ENCODE peak calls at places on chromosomes 12 and 14, in four cellular contexts. D is lower leg skin, X is breast epithelium, Y is adrenal gland. B is an unnamed sample.

GRCh38 chr12:21751517-21751916 is 23.0 kb downstream of the KCNJ8 start:
- DNase-seq in D (no peak), X (no peak), Y (no peak), B (no peak)

GRCh38 chr14:93115920-93116675 is at the start of gene ITPK1:
- DNase-seq in X (no peak), Y (peak; percentile 62), D (peak; percentile 88), B (peak; percentile 57)

GRCh38 chr14:54169254-54169924 is 212.8 kb upstream of the BMP4 start:
- DNase-seq in Y (no peak), D (no peak), X (no peak), B (no peak)

GRCh38 chr12:76560083-76560491 is 516 bp upstream of the OSBPL8 start:
- DNase-seq in D (no peak), X (no peak), Y (no peak), B (no peak)

GRCh38 chr12:52121848-52122838 is 42.6 kb downstream of the SMIM41 start:
- DNase-seq in D (peak; percentile 92), X (no peak), Y (peak; percentile 76), B (peak; percentile 64)

GRCh38 chr12:6086316-6086715 is 38.2 kb downstream of the VWF start:
- DNase-seq in Y (no peak), D (peak; percentile 36), X (no peak), B (no peak)

GRCh38 chr14:76884853-76885276 is 58.7 kb downstream of the LRRC74A start:
- DNase-seq in D (no peak), Y (peak; percentile 61), X (no peak), B (no peak)

GRCh38 chr12:60265741-60266140 is 669.9 kb downstream of the SLC16A7 start:
- DNase-seq in D (no peak), X (no peak), Y (no peak), B (no peak)

GRCh38 chr12:109759595-109759994 is 46.0 kb downstream of the FAM222A start:
- DNase-seq in Y (peak; percentile 69), X (peak; percentile 17), D (no peak), B (no peak)

GRCh38 chr12:119334459-119335170 is at the start of gene CCDC60:
- DNase-seq in X (no peak), Y (no peak), D (peak; percentile 78), B (no peak)

DNA sequence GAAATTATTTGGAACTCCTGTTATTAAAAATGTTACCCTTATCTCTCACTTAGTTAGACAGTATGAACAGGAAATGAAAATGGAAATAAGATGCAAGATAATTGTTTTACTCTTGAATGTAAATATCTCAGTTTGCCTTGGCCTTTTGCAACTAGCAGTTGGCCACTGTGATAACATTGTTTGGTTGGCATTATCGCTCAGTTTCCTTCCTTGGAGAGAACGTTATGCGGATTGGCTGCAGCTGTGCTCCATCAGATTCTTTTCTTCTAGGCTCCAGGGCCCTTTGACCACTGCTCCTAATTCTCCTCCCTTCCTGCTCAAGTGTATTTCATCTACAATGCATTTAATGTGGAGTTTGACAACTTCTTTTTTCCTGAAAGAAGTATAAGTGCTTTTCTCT is 284.2 kb downstream of the ADAMTS20 start:
- DNase-seq in X (no peak), D (no peak), Y (no peak), B (no peak)
- TF ChIP-seq POLR2A in X (no peak), D (no peak), Y (no peak), B (no peak)

GRCh38 chr14:44640416-44640815 is 133.3 kb upstream of the FSCB start:
- DNase-seq in Y (no peak), X (no peak), D (no peak), B (no peak)
- TF ChIP-seq POLR2A in Y (no peak), X (no peak), D (no peak), B (no peak)

GRCh38 chr12:124564232-124564958 is 3.0 kb downstream of the NCOR2 start:
- DNase-seq in D (no peak), Y (no peak), X (no peak), B (peak; percentile 26)
- TF ChIP-seq POLR2A in D (no peak), Y (no peak), X (no peak), B (no peak)

GRCh38 chr14:105528859-105529505 is 2.6 kb downstream of the TMEM121 start:
- DNase-seq in Y (no peak), X (no peak), D (no peak), B (no peak)

GRCh38 chr14:105529506-105530445 is 3.4 kb downstream of the TMEM121 start:
- DNase-seq in X (no peak), Y (no peak), D (peak; percentile 86), B (no peak)

GRCh38 chr14:105526781-105527380 is 498 bp downstream of the TMEM121 start:
- DNase-seq in X (no peak), D (peak; percentile 85), Y (no peak), B (peak; percentile 32)

GRCh38 chr14:105527381-105528196 is 1.2 kb downstream of the TMEM121 start:
- DNase-seq in Y (no peak), D (peak; percentile 86), X (no peak), B (no peak)

GRCh38 chr14:105528197-105528858 is 1.9 kb downstream of the TMEM121 start:
- DNase-seq in D (peak; percentile 96), X (peak; percentile 81), Y (peak; percentile 86), B (peak; percentile 74)
- TF ChIP-seq POLR2A in D (no peak), X (no peak), Y (no peak), B (peak; percentile 45)

DNA sequence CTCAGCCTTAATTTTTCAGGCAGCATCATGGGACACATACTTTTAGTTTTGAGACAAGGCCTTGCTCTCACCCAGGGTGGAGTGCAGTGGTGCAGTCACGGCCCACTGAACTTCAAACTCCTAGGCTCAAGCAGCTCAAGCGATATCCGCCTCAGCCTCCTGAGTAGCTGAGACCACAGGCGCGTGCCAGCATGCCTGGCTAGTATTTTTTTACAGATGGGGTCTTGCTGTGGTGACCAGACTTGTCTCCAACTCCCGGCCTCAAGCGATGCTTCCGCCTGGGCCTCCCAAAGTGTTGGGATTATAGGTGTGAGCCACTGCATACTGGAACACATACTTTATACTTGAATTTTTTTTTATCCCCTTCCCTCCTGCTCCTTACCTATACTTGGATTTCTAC is 2.8 kb downstream of the RDH5 start:
- DNase-seq in Y (no peak), X (peak; percentile 49), D (no peak), B (peak; percentile 85)
- TF ChIP-seq POLR2A in Y (no peak), X (no peak), D (no peak), B (no peak)

B was measured in thyroid gland.